ENCODE peak calls at places on chromosomes 16 and 17, in seven cellular contexts. Z is NCI-H1694 treated with DMSO at 0.1 percent for 48 hours, X is sciatic nerve, B is BJ, N is nephron progenitor cell, H is mesenchymal stem cell, D is sigmoid colon. W is an unnamed sample.

GRCh38 chr17:50615818-50616217 is 18.9 kb upstream of the ABCC3 start:
- DNase-seq in N (no peak), H (no peak), B (no peak), X (no peak), Z (no peak), D (no peak), W (no peak)

GRCh38 chr17:40490289-40490853 is 11.1 kb downstream of the TNS4 start:
- DNase-seq in D (peak), N (peak), X (peak), Z (peak), B (no peak), H (peak), W (no peak)

GRCh38 chr16:67438098-67438791 is 7.3 kb downstream of the HSD11B2 start:
- DNase-seq in Z (no peak), H (no peak), N (no peak), X (no peak), B (no peak), D (no peak), W (no peak)

GRCh38 chr16:85288869-85289660 is 176.8 kb upstream of the CIBAR2 start:
- DNase-seq in H (no peak), N (no peak), D (no peak), B (no peak), Z (no peak), X (no peak), W (no peak)

GRCh38 chr16:2742323-2743006 is 10.0 kb upstream of the SRRM2 start:
- DNase-seq in H (no peak), N (no peak), D (peak), B (no peak), Z (no peak), X (no peak), W (no peak)

GRCh38 chr17:21025446-21025845 is 17.4 kb downstream of the USP22 start:
- DNase-seq in X (no peak), N (no peak), Z (no peak), H (no peak), B (no peak), D (peak), W (no peak)

GRCh38 chr17:31308372-31308905 is 5.4 kb downstream of the EVI2B start:
- DNase-seq in N (no peak), D (no peak), B (no peak), X (no peak), Z (no peak), H (no peak), W (no peak)

GRCh38 chr16:65967376-65967775 is 399.1 kb upstream of the CDH5 start:
- DNase-seq in B (peak), D (no peak), Z (no peak), N (no peak), H (peak), X (no peak), W (no peak)

GRCh38 chr16:81453091-81453728 is 8.6 kb downstream of the CMIP start:
- DNase-seq in B (no peak), N (no peak), H (no peak), D (no peak), Z (no peak), X (no peak), W (no peak)

GRCh38 chr16:51556694-51557327 is 405.7 kb upstream of the SALL1 start:
- DNase-seq in H (peak), Z (no peak), X (peak), D (peak), N (peak), B (peak), W (peak)

GRCh38 chr16:77946834-77947233 is 75.5 kb upstream of the CLEC3A start:
- DNase-seq in H (peak), X (no peak), N (no peak), D (no peak), Z (no peak), B (no peak), W (no peak)